ENCODE peak calls at places on chromosomes 7 and 10, in six cellular contexts. S, G, P, V, R and Y are unnamed samples.
A peak's percentile ranks its signal among the peaks of the same experiment; 100 is the strongest.

GRCh38 chr10:126917975-126918908 is 13.0 kb downstream of the DOCK1 start:
- DNase-seq in P (no peak), G (no peak), R (no peak), S (no peak), V (no peak), Y (no peak)

GRCh38 chr10:100749309-100750217 is 4.2 kb downstream of the PAX2 start:
- DNase-seq in V (no peak), S (no peak), G (no peak), R (no peak), P (no peak), Y (no peak)

GRCh38 chr10:76115471-76116155 is 684.2 kb downstream of the LRMDA start:
- DNase-seq in R (no peak), S (no peak), P (no peak), V (no peak), G (no peak), Y (no peak)

GRCh38 chr10:132273966-132274365 is 33.8 kb downstream of the STK32C start:
- DNase-seq in R (no peak), G (no peak), S (no peak), V (no peak), P (no peak), Y (no peak)

GRCh38 chr10:110861930-110862677 is 9.6 kb upstream of the PDCD4 start:
- DNase-seq in G (no peak), V (no peak), R (peak; percentile 77), P (no peak), S (no peak), Y (no peak)

GRCh38 chr7:155090647-155091046 is 20.5 kb downstream of the HTR5A start:
- DNase-seq in R (no peak), V (no peak), G (no peak), P (peak; percentile 27), S (no peak), Y (no peak)

GRCh38 chr10:66215005-66215404 is 710.8 kb upstream of the LRRTM3 start:
- DNase-seq in P (no peak), R (no peak), S (no peak), V (no peak), G (no peak), Y (no peak)

GRCh38 chr7:133372337-133372736 is 119.5 kb downstream of the EXOC4 start:
- DNase-seq in R (no peak), G (no peak), P (no peak), V (no peak), S (no peak), Y (no peak)

GRCh38 chr7:149093228-149093627 is 2.7 kb upstream of the ZNF786 start:
- DNase-seq in R (no peak), G (no peak), S (no peak), P (no peak), V (no peak), Y (no peak)

GRCh38 chr7:159227433-159227832 is 82.8 kb upstream of the VIPR2 start:
- DNase-seq in P (no peak), V (no peak), S (no peak), G (no peak), R (no peak), Y (no peak)

GRCh38 chr7:147428075-147428474 is 1162.5 kb upstream of the C7orf33 start:
- DNase-seq in G (no peak), V (no peak), P (no peak), R (no peak), S (no peak), Y (no peak)

GRCh38 chr7:33854951-33855350 is 50.4 kb upstream of the BMPER start:
- DNase-seq in R (no peak), G (no peak), V (no peak), P (no peak), S (no peak), Y (no peak)

GRCh38 chr7:46174192-46174572 is 253.1 kb upstream of the IGFBP3 start:
- DNase-seq in R (no peak), G (no peak), P (no peak), S (no peak), V (no peak), Y (no peak)